ENCODE peak calls at places on chromosomes 1 and 21, in nine cellular contexts. F is pancreas, U is GM13977, J is endothelial cell, I is WERI-Rb-1, S is vagina, R is body of pancreas, W is cardiac muscle cell, O is neural progenitor cell. B is an unnamed sample.
A peak's percentile ranks its signal among the peaks of the same experiment; 100 is the strongest.

GRCh38 chr1:30249446-30250337 is 473.7 kb downstream of the MATN1 start:
- DNase-seq in I (no peak), O (no peak), J (no peak), W (no peak), R (no peak), S (no peak), U (no peak), F (no peak), B (no peak)

GRCh38 chr1:108082006-108082405 is 117.0 kb upstream of the VAV3 start:
- DNase-seq in U (no peak), I (no peak), W (no peak), O (no peak), S (no peak), J (no peak), R (no peak), F (no peak), B (no peak)

GRCh38 chr1:221419513-221420088 is 322.3 kb downstream of the DUSP10 start:
- DNase-seq in W (peak; percentile 25), U (no peak), J (no peak), I (no peak), F (no peak), R (peak; percentile 8), O (no peak), S (no peak), B (no peak)

GRCh38 chr1:172003766-172004530 is 162.7 kb downstream of the DNM3 start:
- DNase-seq in W (peak; percentile 40), F (no peak), S (no peak), I (no peak), J (no peak), R (no peak), U (no peak), O (no peak), B (no peak)

GRCh38 chr1:46152021-46152420 is 19.6 kb upstream of the PIK3R3 start:
- DNase-seq in J (no peak), S (no peak), W (peak; percentile 45), I (no peak), F (no peak), U (no peak), O (no peak), R (no peak), B (no peak)

GRCh38 chr1:59856725-59857338 is 42.1 kb downstream of the HOOK1 start:
- DNase-seq in S (no peak), F (peak; percentile 36), W (no peak), R (peak; percentile 66), J (no peak), I (no peak), U (no peak), O (no peak), B (no peak)

GRCh38 chr1:17755120-17755519 is at the start of gene ACTL8:
- DNase-seq in F (no peak), O (no peak), R (no peak), U (no peak), J (peak; percentile 36), W (no peak), S (no peak), I (no peak), B (no peak)

GRCh38 chr1:231418101-231418740 is 3.9 kb downstream of the EGLN1 start:
- DNase-seq in R (no peak), J (no peak), W (no peak), I (no peak), U (no peak), S (no peak), F (no peak), O (no peak), B (no peak)

GRCh38 chr21:32304998-32305397 is 6.3 kb downstream of the MRAP start:
- DNase-seq in S (peak; percentile 29), I (no peak), U (no peak), W (no peak), F (no peak), J (no peak), O (no peak), R (no peak), B (no peak)

GRCh38 chr1:167635233-167635648 is 5.2 kb downstream of the RCSD1 start:
- DNase-seq in W (peak; percentile 84), U (no peak), I (peak; percentile 17), O (peak; percentile 87), R (peak; percentile 35), J (no peak), F (no peak), S (peak; percentile 65), B (peak; percentile 27)

GRCh38 chr1:244834596-244835275 is 722 bp upstream of the COX20 start:
- DNase-seq in F (peak; percentile 76), W (peak; percentile 94), S (peak; percentile 95), I (peak; percentile 94), O (no peak), J (peak; percentile 91), U (peak; percentile 92), R (peak; percentile 80), B (peak; percentile 91)

GRCh38 chr1:1489231-1489630 is 17.7 kb downstream of the ATAD3B start:
- DNase-seq in W (no peak), J (no peak), O (no peak), F (no peak), R (no peak), I (no peak), S (no peak), U (no peak), B (no peak)

GRCh38 chr1:1491601-1492000 is 20.0 kb downstream of the ATAD3B start:
- DNase-seq in R (no peak), W (no peak), U (no peak), O (no peak), S (no peak), F (no peak), I (no peak), J (no peak), B (no peak)

GRCh38 chr1:1490633-1491230 is 19.2 kb downstream of the ATAD3B start:
- DNase-seq in W (no peak), S (no peak), U (peak; percentile 12), J (no peak), R (no peak), F (no peak), I (no peak), O (no peak), B (no peak)

GRCh38 chr1:1489861-1490260 is 18.3 kb downstream of the ATAD3B start:
- DNase-seq in I (no peak), O (no peak), F (no peak), S (no peak), U (no peak), W (no peak), J (no peak), R (no peak), B (no peak)

DNA sequence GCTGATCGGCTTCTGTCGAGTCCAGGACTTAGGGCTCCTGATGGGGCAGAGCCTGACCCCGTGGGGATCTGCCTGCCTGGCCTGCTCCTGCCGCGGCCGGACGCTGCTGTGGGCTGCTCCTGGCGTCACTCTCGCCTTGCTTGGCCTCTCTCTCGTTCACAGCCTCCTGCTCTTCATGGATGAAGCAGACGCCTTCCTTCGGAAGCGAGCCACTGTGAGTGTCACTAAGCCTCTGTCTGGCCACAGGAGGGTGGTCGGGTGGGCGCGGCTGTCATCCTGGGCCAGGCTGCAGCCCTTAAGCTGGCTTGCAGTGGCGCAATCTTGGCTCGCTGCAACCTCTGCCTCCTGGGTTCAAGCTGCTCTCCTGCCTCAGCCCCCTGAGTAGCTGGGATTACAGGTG is 16.1 kb downstream of the ATAD3B start:
- DNase-seq in F (no peak), S (no peak), W (no peak), I (no peak), O (no peak), J (no peak), U (no peak), R (no peak), B (no peak)
- TF ChIP-seq CTCF in F (no peak), S (no peak), W (no peak), I (no peak), O (no peak), J (no peak), U (no peak), R (no peak), B (no peak)

DNA sequence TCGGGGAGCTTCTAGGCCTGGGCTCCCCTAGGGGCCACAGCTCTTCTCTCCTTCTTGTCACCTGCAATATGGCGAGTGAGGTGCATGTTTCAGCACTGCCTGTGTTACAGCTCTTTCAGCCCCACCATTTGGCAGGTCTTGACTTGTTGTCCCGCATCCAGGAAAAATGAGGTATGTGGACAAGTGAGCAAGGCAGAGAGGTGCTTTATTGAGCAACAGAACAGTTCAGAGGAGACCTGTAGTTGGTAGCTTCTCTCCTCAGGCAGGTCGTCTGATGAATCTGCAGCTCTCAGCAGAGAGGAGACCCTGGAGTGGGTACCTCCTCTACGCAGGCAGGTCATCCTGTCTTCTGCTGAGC is 208.2 kb upstream of the USP25 start:
- DNase-seq in J (no peak), W (no peak), S (no peak), U (no peak), R (no peak), F (no peak), I (no peak), O (no peak), B (no peak)
- TF ChIP-seq CTCF in J (no peak), W (no peak), S (no peak), U (no peak), R (no peak), F (no peak), I (no peak), O (no peak), B (no peak)

GRCh38 chr21:33479679-33480480 is at the start of gene TMEM50B:
- DNase-seq in O (peak; percentile 97), J (peak; percentile 96), W (peak; percentile 98), F (peak; percentile 97), R (peak; percentile 96), I (peak; percentile 98), S (peak; percentile 97), U (peak; percentile 98), B (peak; percentile 96)

GRCh38 chr21:33477066-33477465 is 2.7 kb downstream of the TMEM50B start:
- DNase-seq in U (no peak), F (no peak), R (no peak), S (no peak), I (no peak), J (no peak), W (no peak), O (no peak), B (no peak)

GRCh38 chr21:33480481-33481103 is 818 bp upstream of the TMEM50B start:
- DNase-seq in U (no peak), W (no peak), O (no peak), J (no peak), I (no peak), S (no peak), R (no peak), F (no peak), B (no peak)

GRCh38 chr21:33478182-33478581 is 1.6 kb downstream of the TMEM50B start:
- DNase-seq in F (no peak), R (no peak), U (no peak), W (no peak), J (no peak), I (no peak), O (no peak), S (no peak), B (no peak)

GRCh38 chr21:33478858-33479678 is 706 bp downstream of the TMEM50B start:
- DNase-seq in O (peak; percentile 73), F (peak; percentile 46), S (no peak), U (peak; percentile 74), R (peak; percentile 46), W (peak; percentile 39), J (peak; percentile 43), I (no peak), B (peak; percentile 39)
- TF ChIP-seq CTCF in O (no peak), F (no peak), S (no peak), U (peak; percentile 30), R (no peak), W (peak; percentile 20), J (no peak), I (peak; percentile 23), B (no peak)

DNA sequence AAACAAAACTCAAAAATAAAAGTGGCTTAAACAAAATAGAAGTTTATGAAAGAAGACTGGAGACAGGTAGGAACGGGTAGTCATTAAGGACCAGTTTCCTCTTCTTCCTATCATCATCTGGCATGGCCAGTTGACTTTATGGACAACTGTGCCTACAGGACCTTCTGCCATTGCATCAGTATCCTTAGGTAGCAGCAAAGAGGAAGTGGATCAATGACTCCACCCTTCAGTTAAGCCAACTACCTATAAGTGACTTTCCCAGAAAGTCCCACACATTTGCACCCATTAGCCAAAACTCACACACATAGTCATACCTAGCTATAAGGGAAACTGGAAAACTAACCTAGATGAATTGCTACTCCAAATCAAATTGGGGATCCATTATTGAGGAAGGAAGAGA is 51.7 kb downstream of the RASAL2 start:
- DNase-seq in W (no peak), U (no peak), R (no peak), I (no peak), O (no peak), S (no peak), J (no peak), F (no peak), B (no peak)
- TF ChIP-seq CTCF in W (no peak), U (no peak), R (no peak), I (no peak), O (no peak), S (no peak), J (no peak), F (no peak), B (no peak)